ENCODE peak calls at places on chromosome 19, in ten cellular contexts. One of them, this sample, is unnamed.

GRCh38 chr19:54439174-54439851 is 9.7 kb upstream of the LENG8 start:
- DNase-seq in glutamatergic neuron: peak
- DNase-seq in nephron progenitor cell: peak
- DNase-seq in stimulated activated CD4-positive, alpha-beta T cell treated with anti-CD3 and anti-CD28 coated beads, TNF-alpha, amount 100 ng/mL, for 24 hours: no peak
- DNase-seq in right lobe of liver: no peak
- DNase-seq in germinal center: no peak
- DNase-seq in B cell: no peak
- DNase-seq in HuH-7: peak
- DNase-seq in AG20443: peak
- DNase-seq in T follicular helper cell: no peak
- DNase-seq in this sample: peak

GRCh38 chr19:18939922-18940775 is 868 bp downstream of the HOMER3 start:
- DNase-seq in glutamatergic neuron: peak
- DNase-seq in nephron progenitor cell: peak
- DNase-seq in stimulated activated CD4-positive, alpha-beta T cell treated with anti-CD3 and anti-CD28 coated beads, TNF-alpha, amount 100 ng/mL, for 24 hours: no peak
- DNase-seq in right lobe of liver: no peak
- DNase-seq in germinal center: no peak
- DNase-seq in B cell: no peak
- DNase-seq in HuH-7: peak
- DNase-seq in AG20443: peak
- DNase-seq in T follicular helper cell: no peak
- DNase-seq in this sample: peak

GRCh38 chr19:47232422-47233211 is 1.6 kb upstream of the BBC3 start:
- DNase-seq in glutamatergic neuron: no peak
- DNase-seq in nephron progenitor cell: no peak
- DNase-seq in stimulated activated CD4-positive, alpha-beta T cell treated with anti-CD3 and anti-CD28 coated beads, TNF-alpha, amount 100 ng/mL, for 24 hours: no peak
- DNase-seq in right lobe of liver: no peak
- DNase-seq in germinal center: no peak
- DNase-seq in B cell: no peak
- DNase-seq in HuH-7: no peak
- DNase-seq in AG20443: peak
- DNase-seq in T follicular helper cell: no peak
- DNase-seq in this sample: peak

GRCh38 chr19:35170359-35171061 is 16.0 kb downstream of the FXYD5 start:
- DNase-seq in glutamatergic neuron: no peak
- DNase-seq in nephron progenitor cell: no peak
- DNase-seq in stimulated activated CD4-positive, alpha-beta T cell treated with anti-CD3 and anti-CD28 coated beads, TNF-alpha, amount 100 ng/mL, for 24 hours: no peak
- DNase-seq in right lobe of liver: peak
- DNase-seq in germinal center: no peak
- DNase-seq in B cell: no peak
- DNase-seq in HuH-7: no peak
- DNase-seq in AG20443: no peak
- DNase-seq in T follicular helper cell: no peak
- DNase-seq in this sample: peak

GRCh38 chr19:35248310-35249145 is at the start of gene LSR:
- DNase-seq in glutamatergic neuron: no peak
- DNase-seq in nephron progenitor cell: peak
- DNase-seq in stimulated activated CD4-positive, alpha-beta T cell treated with anti-CD3 and anti-CD28 coated beads, TNF-alpha, amount 100 ng/mL, for 24 hours: peak
- DNase-seq in right lobe of liver: peak
- DNase-seq in germinal center: peak
- DNase-seq in B cell: peak
- DNase-seq in HuH-7: peak
- DNase-seq in AG20443: peak
- DNase-seq in T follicular helper cell: peak
- DNase-seq in this sample: peak

GRCh38 chr19:13302521-13303270 is 152.5 kb downstream of the IER2 start:
- DNase-seq in glutamatergic neuron: peak
- DNase-seq in nephron progenitor cell: no peak
- DNase-seq in stimulated activated CD4-positive, alpha-beta T cell treated with anti-CD3 and anti-CD28 coated beads, TNF-alpha, amount 100 ng/mL, for 24 hours: no peak
- DNase-seq in right lobe of liver: no peak
- DNase-seq in germinal center: no peak
- DNase-seq in B cell: no peak
- DNase-seq in HuH-7: no peak
- DNase-seq in AG20443: peak
- DNase-seq in T follicular helper cell: no peak
- DNase-seq in this sample: no peak

GRCh38 chr19:44212865-44213346 is 574 bp downstream of the ZNF227 start:
- DNase-seq in glutamatergic neuron: no peak
- DNase-seq in nephron progenitor cell: no peak
- DNase-seq in stimulated activated CD4-positive, alpha-beta T cell treated with anti-CD3 and anti-CD28 coated beads, TNF-alpha, amount 100 ng/mL, for 24 hours: no peak
- DNase-seq in right lobe of liver: no peak
- DNase-seq in germinal center: no peak
- DNase-seq in B cell: no peak
- DNase-seq in HuH-7: no peak
- DNase-seq in AG20443: peak
- DNase-seq in T follicular helper cell: no peak
- DNase-seq in this sample: peak

GRCh38 chr19:33064778-33065550 is at the start of gene RHPN2:
- DNase-seq in glutamatergic neuron: peak
- DNase-seq in nephron progenitor cell: peak
- DNase-seq in stimulated activated CD4-positive, alpha-beta T cell treated with anti-CD3 and anti-CD28 coated beads, TNF-alpha, amount 100 ng/mL, for 24 hours: peak
- DNase-seq in right lobe of liver: peak
- DNase-seq in germinal center: peak
- DNase-seq in B cell: peak
- DNase-seq in HuH-7: peak
- DNase-seq in AG20443: peak
- DNase-seq in T follicular helper cell: no peak
- DNase-seq in this sample: peak

GRCh38 chr19:19554074-19555023 is 16.3 kb downstream of the CILP2 start:
- DNase-seq in glutamatergic neuron: peak
- DNase-seq in nephron progenitor cell: peak
- DNase-seq in stimulated activated CD4-positive, alpha-beta T cell treated with anti-CD3 and anti-CD28 coated beads, TNF-alpha, amount 100 ng/mL, for 24 hours: peak
- DNase-seq in right lobe of liver: no peak
- DNase-seq in germinal center: peak
- DNase-seq in B cell: peak
- DNase-seq in HuH-7: peak
- DNase-seq in AG20443: peak
- DNase-seq in T follicular helper cell: no peak
- DNase-seq in this sample: peak

This sample was measured in MCF 10A.